ENCODE peak calls at places on chromosomes 3 and 15, in six cellular contexts. J is endothelial cell of umbilical vein, R is K562, X is HepG2, L is HCT116, E is SK-N-SH. N is an unnamed sample.

GRCh38 chr3:51944541-51945021 is 2.4 kb downstream of the PARP3 start:
- DNase-seq in E (no peak), J (no peak), R (no peak), L (no peak), X (no peak), N (no peak)

GRCh38 chr15:92166029-92166428 is 227.7 kb upstream of the ST8SIA2 start:
- DNase-seq in X (no peak), R (no peak), J (no peak), E (no peak), L (no peak), N (no peak)

GRCh38 chr3:193971268-193971751 is 164.6 kb upstream of the HES1 start:
- DNase-seq in X (no peak), R (no peak), J (no peak), E (no peak), L (no peak), N (no peak)

GRCh38 chr3:23071758-23072157 is 131.4 kb upstream of the UBE2E2 start:
- DNase-seq in L (no peak), J (no peak), E (no peak), X (no peak), R (no peak), N (no peak)

GRCh38 chr3:107251819-107252218 is 125.4 kb upstream of the CCDC54 start:
- DNase-seq in X (no peak), L (no peak), J (no peak), R (no peak), E (no peak), N (no peak)

GRCh38 chr3:98809561-98809960 is 46.4 kb downstream of the ST3GAL6 start:
- DNase-seq in J (peak), X (no peak), E (no peak), R (no peak), L (no peak), N (no peak)

GRCh38 chr3:10848261-10848660 is 32.2 kb downstream of the SLC6A11 start:
- DNase-seq in J (no peak), R (no peak), L (no peak), X (no peak), E (no peak), N (no peak)

GRCh38 chr3:181610973-181611265 is 100.8 kb upstream of the SOX2 start:
- DNase-seq in R (no peak), E (no peak), J (peak), L (no peak), X (no peak), N (no peak)

GRCh38 chr3:40387001-40387894 is at the start of gene ENTPD3:
- DNase-seq in R (peak), X (no peak), E (peak), J (peak), L (no peak), N (peak)
- H3K4me2 ChIP-seq in R (peak), X (no peak), E (peak), J (peak), L (no peak), N (peak)

GRCh38 chr3:48991851-48992545 is 2.0 kb downstream of the P4HTM start:
- DNase-seq in J (no peak), E (no peak), R (no peak), L (no peak), X (no peak), N (no peak)

GRCh38 chr3:48989126-48989795 is 780 bp upstream of the P4HTM start:
- DNase-seq in J (no peak), L (no peak), E (no peak), X (no peak), R (no peak), N (no peak)

GRCh38 chr3:48990636-48991421 is 788 bp downstream of the P4HTM start:
- DNase-seq in J (peak), X (no peak), L (no peak), E (no peak), R (no peak), N (peak)

GRCh38 chr3:48993834-48994233 is 3.8 kb downstream of the P4HTM start:
- DNase-seq in R (no peak), E (no peak), J (no peak), L (no peak), X (no peak), N (no peak)

DNA sequence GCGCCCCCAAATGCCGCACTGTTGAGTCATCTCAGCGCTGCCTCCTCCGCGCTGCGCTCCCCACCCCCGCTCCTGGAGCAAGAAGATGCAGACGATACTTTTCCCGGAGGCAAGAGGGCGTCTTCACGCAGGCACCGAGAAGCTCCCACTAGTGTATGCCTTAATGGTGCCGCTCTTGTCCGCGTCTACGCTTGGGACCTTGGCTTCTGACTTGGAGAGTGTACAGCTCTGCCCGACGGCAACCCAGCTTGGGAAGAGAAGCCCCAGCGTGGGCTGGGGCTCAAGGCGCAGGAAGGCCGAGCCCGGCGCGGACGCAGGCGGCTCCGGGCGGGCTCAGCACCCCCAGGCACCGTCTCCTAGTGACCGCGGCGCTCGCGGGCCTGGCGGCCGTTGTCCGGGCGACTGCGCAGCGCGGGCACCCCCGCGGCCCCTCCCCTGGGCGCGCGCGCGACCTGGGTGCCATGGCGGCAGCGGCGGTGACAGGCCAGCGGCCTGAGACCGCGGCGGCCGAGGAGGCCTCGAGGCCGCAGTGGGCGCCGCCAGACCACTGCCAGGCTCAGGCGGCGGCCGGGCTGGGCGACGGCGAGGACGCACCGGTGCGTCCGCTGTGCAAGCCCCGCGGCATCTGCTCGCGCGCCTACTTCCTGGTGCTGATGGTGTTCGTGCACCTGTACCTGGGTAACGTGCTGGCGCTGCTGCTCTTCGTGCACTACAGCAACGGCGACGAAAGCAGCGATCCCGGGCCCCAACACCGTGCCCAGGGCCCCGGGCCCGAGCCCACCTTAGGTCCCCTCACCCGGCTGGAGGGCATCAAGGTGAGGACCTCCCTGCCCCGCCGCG is at the start of gene P4HTM:
- DNase-seq in R (peak), L (peak), X (no peak), J (peak), E (no peak), N (peak)
- TF ChIP-seq POLR2AphosphoS5 in R (no peak), L (peak), X (no peak), J (peak), E (peak), N (peak)

DNA sequence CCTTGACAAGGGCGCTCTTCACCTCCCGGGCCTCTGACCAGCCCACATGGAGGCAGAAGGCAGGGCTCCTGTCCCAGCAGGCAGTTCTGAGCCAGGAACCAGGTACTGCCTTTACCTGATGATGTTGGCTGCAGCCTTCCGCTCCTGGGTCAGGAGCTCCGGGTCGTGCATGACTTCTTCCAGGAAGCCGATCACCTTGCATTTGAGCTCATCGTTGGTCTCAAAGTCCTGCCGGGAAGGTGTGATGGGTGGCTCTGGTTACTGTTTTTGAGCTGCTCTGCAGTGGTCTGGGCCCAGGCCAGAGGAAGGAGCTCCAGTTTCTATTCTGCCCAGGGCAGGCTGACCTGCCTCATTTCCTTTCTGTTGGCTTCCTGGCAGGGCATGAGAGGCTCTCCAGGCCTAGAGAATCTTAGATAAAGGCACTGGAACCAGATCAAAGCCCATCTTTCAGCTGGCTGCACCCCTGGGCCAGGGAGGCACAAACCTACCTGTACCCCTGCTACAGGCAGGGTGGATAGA is 53.2 kb upstream of the CTSH start:
- DNase-seq in X (no peak), J (no peak), E (no peak), L (no peak), R (no peak), N (no peak)
- H2AFZ ChIP-seq in X (no peak), J (no peak), E (no peak), L (no peak), R (no peak), N (no peak)

DNA sequence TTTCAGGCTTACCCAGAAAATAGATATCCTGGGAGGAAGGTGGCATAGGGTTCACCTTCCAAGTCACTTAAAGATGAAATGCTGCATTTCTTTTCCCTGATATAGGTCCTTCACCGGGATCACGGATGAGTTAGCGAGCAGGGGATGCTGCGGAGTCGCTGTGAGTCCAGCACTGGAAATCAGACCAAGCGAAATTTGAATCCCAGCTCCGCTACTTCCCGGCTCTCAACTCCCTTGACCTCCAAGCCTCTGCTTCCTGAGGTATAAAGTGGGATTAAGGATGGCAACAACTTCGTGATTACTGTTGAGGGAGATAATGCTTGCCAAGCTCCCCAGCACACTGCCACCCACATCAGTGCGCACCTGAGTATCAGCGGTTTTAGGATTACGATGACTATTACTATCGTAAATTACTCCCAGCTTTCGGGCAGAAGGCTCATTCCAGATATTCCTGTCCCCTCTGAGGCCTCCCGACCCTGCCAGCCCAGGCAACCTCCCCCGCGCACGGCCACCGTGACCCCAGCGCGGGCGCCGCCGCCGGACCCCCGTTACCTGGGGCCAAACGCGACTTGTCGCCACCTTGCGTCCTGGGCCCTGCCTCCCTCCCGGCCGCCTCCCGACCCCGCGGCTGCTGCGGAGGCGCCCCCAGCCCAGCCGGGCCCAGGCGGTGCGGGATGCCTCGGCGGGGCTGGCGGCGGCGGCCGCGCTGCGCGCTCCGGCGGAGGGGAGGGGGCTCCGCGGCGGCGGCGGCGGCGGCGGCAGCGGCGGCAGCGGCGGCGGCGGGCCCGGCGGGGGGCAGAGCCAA is 542 bp upstream of the GPR27 start:
- DNase-seq in R (no peak), E (peak), L (no peak), X (no peak), J (no peak), N (peak)
- H3K4me2 ChIP-seq in R (no peak), E (no peak), L (no peak), X (no peak), J (no peak), N (peak)

GRCh38 chr15:45734244-45734643 is 99.4 kb downstream of the SQOR start:
- DNase-seq in J (no peak), R (no peak), L (no peak), E (peak), X (no peak), N (no peak)
- TF ChIP-seq POLR2AphosphoS5 in J (no peak), R (no peak), L (no peak), E (no peak), X (no peak), N (no peak)

GRCh38 chr3:139836656-139837464 is 98.1 kb upstream of the CLSTN2 start:
- DNase-seq in E (no peak), R (no peak), J (no peak), L (no peak), X (no peak), N (no peak)
- H2AFZ ChIP-seq in E (no peak), R (no peak), J (no peak), L (no peak), X (no peak), N (peak)

GRCh38 chr3:77189684-77190083 is 149.8 kb downstream of the ROBO2 start:
- DNase-seq in L (no peak), E (no peak), R (no peak), X (no peak), J (no peak), N (no peak)

GRCh38 chr3:77190281-77190841 is 150.5 kb downstream of the ROBO2 start:
- DNase-seq in E (no peak), R (no peak), L (no peak), X (no peak), J (no peak), N (no peak)

GRCh38 chr3:77191640-77192039 is 151.7 kb downstream of the ROBO2 start:
- DNase-seq in J (no peak), E (no peak), X (no peak), L (no peak), R (no peak), N (no peak)

GRCh38 chr3:77189258-77189657 is 149.4 kb downstream of the ROBO2 start:
- DNase-seq in L (no peak), X (no peak), R (no peak), E (no peak), J (no peak), N (no peak)

DNA sequence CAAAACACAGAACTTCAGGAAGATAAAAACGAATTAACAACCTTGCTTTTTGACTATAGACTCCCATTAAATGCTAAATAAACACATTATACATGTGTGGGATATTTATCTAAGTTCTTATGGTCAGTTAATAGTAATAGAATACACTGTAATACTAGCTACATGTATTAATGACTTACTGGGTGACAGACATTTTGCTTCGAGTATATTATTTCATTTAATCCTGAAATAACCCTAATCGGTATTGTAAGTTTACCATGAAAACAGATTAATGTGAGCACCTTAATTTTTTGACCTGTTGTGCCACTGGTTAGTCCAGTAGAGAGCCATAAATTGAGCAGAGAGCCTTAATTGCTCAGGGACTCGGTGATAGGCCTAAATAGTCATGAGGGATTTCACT is 151.1 kb downstream of the ROBO2 start:
- DNase-seq in J (no peak), X (no peak), L (no peak), E (no peak), R (no peak), N (no peak)
- H3K4me2 ChIP-seq in J (no peak), X (no peak), L (no peak), E (no peak), R (no peak), N (no peak)